ENCODE peak calls at places on chromosomes 11 and 22, in five cellular contexts. P is MG63, Q is cardiac fibroblast, I is epithelial cell of esophagus, A is AG04450. F is an unnamed sample.

GRCh38 chr11:116310215-116310614 is 462.6 kb downstream of the BUD13 start:
- DNase-seq in A (no peak), Q (peak), I (no peak), P (no peak), F (no peak)

GRCh38 chr11:109421981-109422590 is at the start of gene C11orf87:
- DNase-seq in A (no peak), I (peak), Q (peak), P (peak), F (no peak)

GRCh38 chr22:30754971-30755759 is 60.5 kb downstream of the OSBP2 start:
- DNase-seq in A (peak), Q (peak), I (peak), P (peak), F (peak)

GRCh38 chr11:106706355-106706754 is 311.9 kb downstream of the GUCY1A2 start:
- DNase-seq in I (peak), A (peak), P (peak), Q (peak), F (peak)

GRCh38 chr11:67409261-67409666 is 5.4 kb downstream of the TBC1D10C start:
- DNase-seq in Q (no peak), I (no peak), A (no peak), P (no peak), F (no peak)

GRCh38 chr11:121321614-121322243 is 29.2 kb downstream of the SC5D start:
- DNase-seq in A (no peak), I (peak), P (no peak), Q (peak), F (no peak)

GRCh38 chr22:31238057-31238456 is 26.0 kb downstream of the LIMK2 start:
- DNase-seq in P (no peak), Q (no peak), A (no peak), I (no peak), F (no peak)

GRCh38 chr22:37166675-37167066 is 17.0 kb upstream of the IL2RB start:
- DNase-seq in A (no peak), I (peak), P (peak), Q (peak), F (no peak)

GRCh38 chr11:118935381-118935780 is 9.7 kb upstream of the BCL9L start:
- DNase-seq in I (no peak), A (no peak), Q (no peak), P (no peak), F (no peak)

GRCh38 chr11:27611946-27612455 is 88.3 kb downstream of the BDNF start:
- DNase-seq in A (no peak), P (no peak), I (peak), Q (no peak), F (no peak)

GRCh38 chr11:13168281-13168680 is 109.3 kb upstream of the BMAL1 start:
- DNase-seq in Q (peak), A (no peak), I (peak), P (no peak), F (no peak)

GRCh38 chr11:34407121-34407813 is 31.5 kb upstream of the CAT start:
- DNase-seq in Q (no peak), A (no peak), I (peak), P (no peak), F (no peak)

GRCh38 chr11:110295086-110295485 is 1.3 kb downstream of the RDX start:
- DNase-seq in A (no peak), P (no peak), I (no peak), Q (no peak), F (no peak)

GRCh38 chr11:86916330-86916729 is 38.9 kb downstream of the FZD4 start:
- DNase-seq in A (no peak), I (peak), P (peak), Q (peak), F (peak)

GRCh38 chr11:33655842-33656600 is 44.6 kb downstream of the C11orf91 start:
- DNase-seq in Q (no peak), P (no peak), I (peak), A (no peak), F (no peak)

GRCh38 chr22:33650244-33650643 is 270.0 kb downstream of the LARGE1 start:
- DNase-seq in A (no peak), P (no peak), I (no peak), Q (no peak), F (no peak)

GRCh38 chr11:128473631-128474030 is 113.7 kb downstream of the ETS1 start:
- DNase-seq in A (no peak), P (no peak), Q (no peak), I (no peak), F (no peak)

GRCh38 chr22:27115816-27116256 is 458.4 kb downstream of the MIAT start:
- DNase-seq in P (peak), A (no peak), I (peak), Q (peak), F (no peak)

GRCh38 chr22:21832291-21833290 is 34.9 kb downstream of the MAPK1 start:
- DNase-seq in Q (peak), A (no peak), P (no peak), I (no peak), F (no peak)

GRCh38 chr11:76744186-76745058 is 38.7 kb upstream of the TSKU start:
- DNase-seq in A (no peak), P (no peak), Q (peak), I (no peak), F (no peak)

GRCh38 chr22:45009881-45010531 is at the start of gene PHF21B:
- DNase-seq in Q (peak), P (peak), I (peak), A (no peak), F (no peak)

GRCh38 chr11:90438069-90438468 is 215.2 kb upstream of the CHORDC1 start:
- DNase-seq in Q (no peak), I (no peak), P (no peak), A (no peak), F (no peak)

GRCh38 chr11:118973985-118974384 is 2.4 kb downstream of the FOXR1 start:
- DNase-seq in Q (no peak), P (no peak), A (no peak), I (no peak), F (no peak)

GRCh38 chr22:33210129-33210784 is 152.1 kb upstream of the SYN3 start:
- DNase-seq in I (peak), Q (peak), A (no peak), P (peak), F (peak)

GRCh38 chr11:16613401-16614381 is 124.8 kb upstream of the C11orf58 start:
- DNase-seq in P (peak), Q (peak), A (peak), I (peak), F (peak)

GRCh38 chr11:79419120-79419519 is 21.7 kb downstream of the TENM4 start:
- DNase-seq in I (peak), Q (no peak), P (peak), A (no peak), F (no peak)

GRCh38 chr11:45929486-45930030 is 7.1 kb downstream of the LARGE2 start:
- DNase-seq in I (peak), Q (no peak), A (no peak), P (no peak), F (no peak)

GRCh38 chr11:77074205-77074604 is 7.4 kb downstream of the CAPN5 start:
- DNase-seq in Q (no peak), I (no peak), P (peak), A (no peak), F (no peak)

DNA sequence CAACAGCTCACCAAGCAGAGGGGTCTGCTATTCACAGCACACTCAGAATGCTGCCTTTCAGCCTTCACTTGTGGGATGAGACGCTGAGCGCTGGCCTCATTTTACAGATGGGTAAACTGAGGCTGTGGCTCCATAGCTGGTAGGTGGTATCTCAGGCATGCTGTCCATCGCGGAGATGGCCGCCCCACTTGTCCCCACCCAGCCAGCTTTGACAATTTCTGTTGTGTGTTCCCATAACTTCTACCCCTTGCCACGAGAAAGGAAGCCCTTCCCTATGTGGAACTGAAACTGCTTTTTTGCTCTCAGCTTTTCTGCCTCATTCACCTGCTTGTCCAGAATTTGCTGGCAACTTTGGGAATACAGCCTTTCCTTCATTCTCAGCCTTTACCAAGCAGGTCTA is 36.1 kb upstream of the NNMT start:
- DNase-seq in P (no peak), I (no peak), Q (no peak), A (no peak), F (no peak)
- H3K4me3 ChIP-seq in P (no peak), I (no peak), Q (no peak), A (no peak), F (no peak)

DNA sequence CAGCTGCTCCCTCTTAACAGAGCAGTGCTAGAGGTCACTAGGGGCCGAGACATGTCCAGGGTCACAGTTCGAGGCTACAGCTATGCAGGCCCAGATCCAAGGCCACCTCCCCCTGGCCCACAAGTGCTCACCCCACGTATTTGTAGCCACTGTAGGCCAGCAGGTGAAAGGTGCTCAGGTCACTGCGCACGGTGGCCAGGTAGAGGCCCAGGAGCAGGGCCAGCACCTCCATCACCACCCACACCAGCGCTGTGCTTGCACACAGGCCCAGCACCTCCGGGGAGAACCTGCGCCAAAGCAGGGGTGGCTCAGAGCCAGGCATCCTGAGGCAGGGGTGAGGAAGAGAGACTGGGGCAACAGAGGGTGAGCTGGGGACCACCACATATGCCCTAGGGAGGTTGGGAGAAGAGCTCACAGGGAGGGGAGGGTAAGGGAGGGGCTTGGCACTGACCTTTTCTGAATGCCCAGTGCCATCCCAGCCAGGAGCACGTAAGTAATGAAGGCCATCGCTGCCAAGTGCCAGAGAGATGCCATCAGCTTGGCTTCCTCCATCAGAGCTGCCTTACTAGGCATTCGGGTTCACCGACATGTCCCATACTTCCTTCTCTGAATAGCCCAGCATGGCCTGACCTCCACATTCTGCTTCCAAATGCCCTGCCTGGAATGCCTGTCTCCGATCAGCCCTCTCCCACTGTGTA is 3.5 kb downstream of the YIF1A start:
- DNase-seq in P (no peak), I (no peak), Q (no peak), A (no peak), F (no peak)
- H3K4me3 ChIP-seq in P (no peak), I (no peak), Q (no peak), A (no peak), F (no peak)

GRCh38 chr11:31798057-31799035 is 12.8 kb downstream of the PAX6 start:
- DNase-seq in I (no peak), Q (no peak), P (no peak), A (no peak), F (no peak)

GRCh38 chr11:31799794-31800397 is 11.2 kb downstream of the PAX6 start:
- DNase-seq in A (no peak), Q (no peak), P (no peak), I (no peak), F (no peak)

GRCh38 chr11:31800398-31801265 is 10.5 kb downstream of the PAX6 start:
- DNase-seq in A (no peak), I (no peak), Q (no peak), P (no peak), F (no peak)

GRCh38 chr11:31797227-31798056 is 13.7 kb downstream of the PAX6 start:
- DNase-seq in I (no peak), P (no peak), A (no peak), Q (no peak), F (no peak)

GRCh38 chr11:31799036-31799793 is 11.9 kb downstream of the PAX6 start:
- DNase-seq in P (no peak), I (no peak), A (no peak), Q (no peak), F (no peak)
- H3K4me3 ChIP-seq in P (no peak), I (no peak), A (no peak), Q (no peak), F (no peak)

DNA sequence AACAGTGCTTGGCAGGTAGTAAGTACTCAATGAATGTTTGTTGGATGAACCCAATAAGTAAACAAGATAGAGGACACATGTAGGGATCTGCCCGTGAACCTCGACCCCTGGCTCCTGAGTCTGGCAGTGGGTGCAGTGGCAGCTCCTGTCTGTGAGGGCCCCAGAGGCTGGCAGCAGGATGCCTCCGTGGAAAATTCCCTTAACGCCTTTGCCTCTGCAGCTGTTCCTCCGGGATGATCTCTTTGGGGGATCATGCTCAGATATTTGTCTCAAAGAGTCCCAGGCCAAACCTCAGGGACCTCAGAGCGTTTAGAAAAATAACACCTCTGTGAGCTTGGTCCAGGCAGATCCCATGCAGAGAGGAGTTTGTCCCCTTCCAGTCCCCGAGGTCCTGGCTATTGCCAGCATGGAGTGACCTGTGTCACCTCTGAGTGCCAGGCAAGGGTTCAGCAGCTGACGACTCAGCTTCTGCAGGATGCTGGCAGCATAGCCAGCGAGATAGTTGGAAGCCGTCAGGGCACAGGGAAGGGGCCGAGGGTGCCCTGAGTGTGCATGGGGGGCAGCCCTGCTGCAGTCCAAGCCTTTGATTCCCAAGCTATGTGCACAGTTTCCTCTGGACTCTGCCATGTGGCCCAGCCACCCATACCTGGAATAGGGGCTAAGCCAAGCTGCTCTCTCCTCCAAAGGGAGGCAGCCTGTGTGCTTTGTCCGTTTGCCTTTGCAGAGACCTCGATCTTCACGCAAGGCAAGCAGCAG is 613 bp upstream of the MCHR1 start:
- DNase-seq in I (no peak), P (no peak), Q (no peak), A (no peak), F (no peak)
- H3K4me3 ChIP-seq in I (no peak), P (no peak), Q (no peak), A (peak), F (no peak)

DNA sequence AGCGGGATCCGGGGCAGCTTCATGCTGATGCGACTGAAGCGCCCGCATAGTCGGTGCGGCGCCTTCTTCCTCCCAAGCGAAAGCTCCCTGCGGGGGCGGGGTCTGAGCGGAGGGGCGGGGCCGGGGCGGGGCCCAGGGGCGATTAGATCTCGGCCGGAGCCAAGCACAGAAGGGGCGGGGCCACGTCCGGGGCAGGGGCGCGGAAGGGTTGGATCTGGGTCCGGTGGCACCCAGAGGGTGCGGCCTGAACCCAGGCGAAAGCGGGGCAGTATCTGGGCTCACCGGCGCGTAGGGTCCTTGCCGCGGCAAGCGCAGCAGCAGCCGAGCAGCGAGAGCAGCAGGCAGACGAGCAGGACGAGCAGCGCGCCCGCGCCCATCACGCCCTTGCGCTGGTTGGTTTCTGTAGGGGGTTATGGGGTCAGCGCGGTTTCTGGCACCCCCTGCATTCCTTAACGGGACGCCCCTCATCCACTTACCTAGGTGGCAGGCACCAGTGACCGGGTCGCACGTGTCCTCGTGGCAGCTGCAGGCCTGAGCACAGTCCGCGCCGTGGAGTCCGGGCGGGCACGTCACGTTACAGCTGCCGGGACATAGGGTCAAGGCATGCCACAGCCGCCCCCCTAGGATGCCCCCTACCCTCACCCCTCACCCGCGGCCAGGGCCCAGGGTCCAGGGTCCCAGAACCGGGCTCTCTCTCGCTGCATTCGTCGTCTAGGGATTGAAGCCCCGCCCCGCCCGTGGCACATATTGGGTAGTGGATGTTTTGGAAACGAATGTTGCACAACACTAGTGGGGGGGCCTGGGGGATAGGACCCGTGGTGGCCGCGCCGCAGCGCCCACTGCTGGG is 8.1 kb downstream of the SCARF2 start:
- DNase-seq in P (no peak), Q (no peak), I (no peak), A (no peak), F (no peak)
- H3K4me3 ChIP-seq in P (no peak), Q (no peak), I (peak), A (no peak), F (no peak)